ENCODE peak calls at places on chromosomes 1 and 21, in nine cellular contexts. One of them, this sample, is unnamed.

GRCh38 chr1:33519240-33519884 is 46.9 kb downstream of the ZSCAN20 start:
- DNase-seq in dorsolateral prefrontal cortex: no peak
- DNase-seq in mammary epithelial cell: no peak
- DNase-seq in heart right ventricle: no peak
- DNase-seq in kidney: no peak
- DNase-seq in ovary: no peak
- DNase-seq in epithelial cell of esophagus: peak
- DNase-seq in CD8-positive, alpha-beta T cell: no peak
- DNase-seq in transverse colon: no peak
- DNase-seq in this sample: no peak

GRCh38 chr1:111475706-111476105 is 1.9 kb downstream of the C1orf162 start:
- DNase-seq in ovary: no peak
- DNase-seq in heart right ventricle: no peak
- DNase-seq in transverse colon: no peak
- DNase-seq in dorsolateral prefrontal cortex: no peak
- DNase-seq in epithelial cell of esophagus: no peak
- DNase-seq in CD8-positive, alpha-beta T cell: no peak
- DNase-seq in kidney: no peak
- DNase-seq in mammary epithelial cell: no peak
- DNase-seq in this sample: no peak

GRCh38 chr1:209766051-209766450 is 10.2 kb downstream of the TRAF3IP3 start:
- DNase-seq in epithelial cell of esophagus: peak
- DNase-seq in mammary epithelial cell: peak
- DNase-seq in transverse colon: no peak
- DNase-seq in kidney: no peak
- DNase-seq in dorsolateral prefrontal cortex: no peak
- DNase-seq in ovary: no peak
- DNase-seq in heart right ventricle: no peak
- DNase-seq in CD8-positive, alpha-beta T cell: no peak
- DNase-seq in this sample: peak

GRCh38 chr1:199954701-199955100 is 72.8 kb upstream of the NR5A2 start:
- DNase-seq in heart right ventricle: no peak
- DNase-seq in dorsolateral prefrontal cortex: no peak
- DNase-seq in transverse colon: peak
- DNase-seq in ovary: no peak
- DNase-seq in mammary epithelial cell: no peak
- DNase-seq in kidney: no peak
- DNase-seq in epithelial cell of esophagus: no peak
- DNase-seq in CD8-positive, alpha-beta T cell: no peak
- DNase-seq in this sample: peak

GRCh38 chr1:212578043-212578442 is 30.5 kb upstream of the ATF3 start:
- DNase-seq in transverse colon: no peak
- DNase-seq in heart right ventricle: no peak
- DNase-seq in mammary epithelial cell: no peak
- DNase-seq in dorsolateral prefrontal cortex: no peak
- DNase-seq in CD8-positive, alpha-beta T cell: no peak
- DNase-seq in ovary: no peak
- DNase-seq in epithelial cell of esophagus: no peak
- DNase-seq in kidney: no peak
- DNase-seq in this sample: no peak

GRCh38 chr21:31374430-31374829 is 30.4 kb upstream of the TIAM1 start:
- DNase-seq in ovary: no peak
- DNase-seq in heart right ventricle: no peak
- DNase-seq in transverse colon: no peak
- DNase-seq in dorsolateral prefrontal cortex: no peak
- DNase-seq in kidney: no peak
- DNase-seq in epithelial cell of esophagus: no peak
- DNase-seq in CD8-positive, alpha-beta T cell: no peak
- DNase-seq in mammary epithelial cell: no peak
- DNase-seq in this sample: no peak

GRCh38 chr1:28246427-28246832 is 10.5 kb downstream of the ATP5IF1 start:
- DNase-seq in ovary: no peak
- DNase-seq in heart right ventricle: no peak
- DNase-seq in transverse colon: peak
- DNase-seq in kidney: no peak
- DNase-seq in CD8-positive, alpha-beta T cell: no peak
- DNase-seq in mammary epithelial cell: peak
- DNase-seq in epithelial cell of esophagus: peak
- DNase-seq in dorsolateral prefrontal cortex: no peak
- DNase-seq in this sample: peak

GRCh38 chr1:221284028-221284427 is 404.8 kb downstream of the HLX start:
- DNase-seq in mammary epithelial cell: peak
- DNase-seq in kidney: no peak
- DNase-seq in epithelial cell of esophagus: peak
- DNase-seq in heart right ventricle: no peak
- DNase-seq in ovary: no peak
- DNase-seq in CD8-positive, alpha-beta T cell: no peak
- DNase-seq in dorsolateral prefrontal cortex: no peak
- DNase-seq in transverse colon: no peak
- DNase-seq in this sample: peak

GRCh38 chr1:186178426-186179043 is 196.5 kb downstream of the TPR start:
- DNase-seq in heart right ventricle: no peak
- DNase-seq in epithelial cell of esophagus: peak
- DNase-seq in transverse colon: no peak
- DNase-seq in CD8-positive, alpha-beta T cell: no peak
- DNase-seq in mammary epithelial cell: peak
- DNase-seq in ovary: no peak
- DNase-seq in kidney: no peak
- DNase-seq in dorsolateral prefrontal cortex: no peak
- DNase-seq in this sample: no peak

GRCh38 chr1:115677172-115677542 is 35.4 kb downstream of the VANGL1 start:
- DNase-seq in ovary: no peak
- DNase-seq in mammary epithelial cell: peak
- DNase-seq in heart right ventricle: no peak
- DNase-seq in transverse colon: no peak
- DNase-seq in kidney: no peak
- DNase-seq in epithelial cell of esophagus: no peak
- DNase-seq in CD8-positive, alpha-beta T cell: no peak
- DNase-seq in dorsolateral prefrontal cortex: no peak
- DNase-seq in this sample: peak

GRCh38 chr1:115678141-115678540 is 36.4 kb downstream of the VANGL1 start:
- DNase-seq in mammary epithelial cell: no peak
- DNase-seq in kidney: no peak
- DNase-seq in ovary: no peak
- DNase-seq in transverse colon: no peak
- DNase-seq in dorsolateral prefrontal cortex: no peak
- DNase-seq in epithelial cell of esophagus: no peak
- DNase-seq in CD8-positive, alpha-beta T cell: no peak
- DNase-seq in heart right ventricle: no peak
- DNase-seq in this sample: no peak

GRCh38 chr1:115679141-115679611 is 37.4 kb downstream of the VANGL1 start:
- DNase-seq in epithelial cell of esophagus: peak
- DNase-seq in ovary: peak
- DNase-seq in CD8-positive, alpha-beta T cell: no peak
- DNase-seq in kidney: no peak
- DNase-seq in dorsolateral prefrontal cortex: no peak
- DNase-seq in mammary epithelial cell: peak
- DNase-seq in transverse colon: peak
- DNase-seq in heart right ventricle: peak
- DNase-seq in this sample: peak

GRCh38 chr1:115676498-115677171 is 34.9 kb downstream of the VANGL1 start:
- DNase-seq in mammary epithelial cell: peak
- DNase-seq in epithelial cell of esophagus: peak
- DNase-seq in transverse colon: no peak
- DNase-seq in ovary: no peak
- DNase-seq in heart right ventricle: no peak
- DNase-seq in dorsolateral prefrontal cortex: no peak
- DNase-seq in CD8-positive, alpha-beta T cell: no peak
- DNase-seq in kidney: no peak
- DNase-seq in this sample: no peak

GRCh38 chr1:115677570-115677969 is 35.8 kb downstream of the VANGL1 start:
- DNase-seq in dorsolateral prefrontal cortex: no peak
- DNase-seq in epithelial cell of esophagus: no peak
- DNase-seq in CD8-positive, alpha-beta T cell: no peak
- DNase-seq in transverse colon: no peak
- DNase-seq in ovary: no peak
- DNase-seq in mammary epithelial cell: no peak
- DNase-seq in heart right ventricle: no peak
- DNase-seq in kidney: no peak
- DNase-seq in this sample: no peak
- TF ChIP-seq CTCF in dorsolateral prefrontal cortex: no peak
- TF ChIP-seq CTCF in epithelial cell of esophagus: no peak
- TF ChIP-seq CTCF in CD8-positive, alpha-beta T cell: no peak
- TF ChIP-seq CTCF in transverse colon: no peak
- TF ChIP-seq CTCF in ovary: no peak
- TF ChIP-seq CTCF in mammary epithelial cell: no peak
- TF ChIP-seq CTCF in heart right ventricle: peak
- TF ChIP-seq CTCF in kidney: no peak
- TF ChIP-seq CTCF in this sample: peak

DNA sequence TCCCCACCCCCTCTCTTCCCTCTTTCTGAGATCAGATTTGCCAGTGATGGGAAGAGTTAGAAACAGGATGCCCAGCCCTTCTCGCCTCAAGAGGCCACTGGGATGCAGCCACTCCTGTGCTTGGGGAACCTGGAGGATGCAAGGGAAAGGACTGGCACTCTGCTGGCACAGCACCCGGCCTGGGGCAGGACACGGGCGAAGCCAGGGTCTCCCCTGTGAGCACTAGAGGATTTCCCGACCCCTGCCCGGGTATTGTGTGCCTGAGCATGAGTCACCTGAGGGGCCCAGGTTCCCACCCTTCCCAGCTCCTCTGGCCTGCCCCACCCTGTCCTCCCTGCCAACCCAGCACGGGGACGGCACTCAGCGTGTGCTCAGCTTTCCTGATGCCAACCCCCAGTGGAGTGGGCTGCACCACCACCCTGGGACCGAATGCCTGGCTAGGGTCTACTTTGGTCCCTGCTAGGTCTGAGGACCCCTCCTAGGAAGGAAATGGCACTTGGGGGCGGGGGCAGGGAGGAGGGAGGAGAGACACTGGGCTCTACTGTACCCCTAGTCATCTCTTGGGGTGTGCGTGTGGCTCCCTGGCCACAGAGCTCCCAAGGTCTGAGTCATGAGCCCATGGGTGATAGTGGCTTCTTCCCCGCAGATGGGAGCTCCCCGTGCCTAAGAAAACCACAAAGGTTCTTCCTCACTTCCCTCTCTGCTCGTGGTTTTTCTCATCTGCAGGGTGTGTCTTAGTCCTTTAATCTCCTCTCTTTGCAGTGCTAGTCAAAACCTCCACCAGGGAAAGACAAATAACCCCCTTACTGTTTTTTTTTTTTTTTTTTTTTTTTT is 12.4 kb downstream of the LMNA start:
- DNase-seq in mammary epithelial cell: peak
- DNase-seq in dorsolateral prefrontal cortex: no peak
- DNase-seq in transverse colon: peak
- DNase-seq in epithelial cell of esophagus: peak
- DNase-seq in CD8-positive, alpha-beta T cell: peak
- DNase-seq in heart right ventricle: no peak
- DNase-seq in ovary: peak
- DNase-seq in kidney: peak
- DNase-seq in this sample: peak
- H3K4me3 ChIP-seq in mammary epithelial cell: peak
- H3K4me3 ChIP-seq in dorsolateral prefrontal cortex: no peak
- H3K4me3 ChIP-seq in transverse colon: peak
- H3K4me3 ChIP-seq in epithelial cell of esophagus: peak
- H3K4me3 ChIP-seq in CD8-positive, alpha-beta T cell: no peak
- H3K4me3 ChIP-seq in heart right ventricle: no peak
- H3K4me3 ChIP-seq in ovary: peak
- H3K4me3 ChIP-seq in kidney: no peak
- H3K4me3 ChIP-seq in this sample: no peak

GRCh38 chr1:164671597-164672327 is 112.8 kb downstream of the PBX1 start:
- DNase-seq in heart right ventricle: no peak
- DNase-seq in epithelial cell of esophagus: peak
- DNase-seq in transverse colon: no peak
- DNase-seq in CD8-positive, alpha-beta T cell: no peak
- DNase-seq in mammary epithelial cell: no peak
- DNase-seq in ovary: no peak
- DNase-seq in dorsolateral prefrontal cortex: no peak
- DNase-seq in kidney: no peak
- DNase-seq in this sample: no peak

GRCh38 chr1:164672610-164673009 is 113.6 kb downstream of the PBX1 start:
- DNase-seq in kidney: no peak
- DNase-seq in dorsolateral prefrontal cortex: no peak
- DNase-seq in epithelial cell of esophagus: no peak
- DNase-seq in transverse colon: no peak
- DNase-seq in heart right ventricle: no peak
- DNase-seq in ovary: no peak
- DNase-seq in mammary epithelial cell: no peak
- DNase-seq in CD8-positive, alpha-beta T cell: no peak
- DNase-seq in this sample: no peak

GRCh38 chr1:164670026-164670425 is 111.0 kb downstream of the PBX1 start:
- DNase-seq in dorsolateral prefrontal cortex: no peak
- DNase-seq in ovary: no peak
- DNase-seq in transverse colon: no peak
- DNase-seq in CD8-positive, alpha-beta T cell: no peak
- DNase-seq in epithelial cell of esophagus: no peak
- DNase-seq in heart right ventricle: no peak
- DNase-seq in mammary epithelial cell: no peak
- DNase-seq in kidney: no peak
- DNase-seq in this sample: no peak

GRCh38 chr1:164675342-164675904 is 116.4 kb downstream of the PBX1 start:
- DNase-seq in kidney: no peak
- DNase-seq in CD8-positive, alpha-beta T cell: no peak
- DNase-seq in transverse colon: peak
- DNase-seq in heart right ventricle: no peak
- DNase-seq in ovary: no peak
- DNase-seq in mammary epithelial cell: peak
- DNase-seq in dorsolateral prefrontal cortex: no peak
- DNase-seq in epithelial cell of esophagus: peak
- DNase-seq in this sample: peak

GRCh38 chr1:164673584-164674214 is 114.7 kb downstream of the PBX1 start:
- DNase-seq in dorsolateral prefrontal cortex: no peak
- DNase-seq in kidney: no peak
- DNase-seq in mammary epithelial cell: no peak
- DNase-seq in CD8-positive, alpha-beta T cell: no peak
- DNase-seq in ovary: no peak
- DNase-seq in transverse colon: no peak
- DNase-seq in heart right ventricle: no peak
- DNase-seq in epithelial cell of esophagus: no peak
- DNase-seq in this sample: no peak
- TF ChIP-seq CTCF in dorsolateral prefrontal cortex: peak
- TF ChIP-seq CTCF in kidney: peak
- TF ChIP-seq CTCF in mammary epithelial cell: peak
- TF ChIP-seq CTCF in CD8-positive, alpha-beta T cell: no peak
- TF ChIP-seq CTCF in ovary: no peak
- TF ChIP-seq CTCF in transverse colon: no peak
- TF ChIP-seq CTCF in heart right ventricle: peak
- TF ChIP-seq CTCF in epithelial cell of esophagus: peak
- TF ChIP-seq CTCF in this sample: peak

DNA sequence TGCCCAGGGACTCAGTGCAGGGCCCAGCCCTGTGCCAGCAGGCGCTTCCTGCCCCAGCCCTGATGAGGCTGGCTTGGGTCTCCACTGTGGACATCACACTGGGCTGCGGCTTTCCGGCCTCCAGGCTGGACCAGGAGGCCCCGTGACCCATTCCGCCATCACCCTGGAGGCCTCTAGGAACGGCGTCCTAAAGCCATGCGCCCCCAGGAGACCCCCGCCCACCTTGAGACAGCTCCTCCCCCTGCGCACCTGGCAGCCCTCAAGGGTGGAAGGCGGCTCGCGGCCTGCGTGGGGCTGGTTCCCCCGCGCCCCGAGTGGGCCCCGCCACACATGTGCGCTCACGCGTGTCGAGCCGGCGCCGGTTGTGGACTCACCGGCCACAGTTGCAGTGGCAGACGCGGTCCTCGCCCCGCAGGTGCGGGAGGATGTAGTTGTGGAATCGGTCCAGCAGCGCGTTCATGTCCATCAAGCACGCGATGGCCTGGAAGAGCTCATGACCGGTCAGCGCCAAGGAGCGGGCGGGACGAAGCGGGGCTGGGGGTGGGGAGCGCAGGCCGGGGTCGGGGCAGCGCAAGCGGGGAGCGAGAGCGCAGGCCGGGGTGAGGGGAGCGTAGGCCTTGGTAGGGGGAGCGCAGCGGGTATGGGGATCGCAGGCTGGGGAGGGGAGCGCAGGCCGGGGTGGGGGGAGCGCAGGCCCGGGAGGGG is 962 bp downstream of the TMEM240 start:
- DNase-seq in epithelial cell of esophagus: no peak
- DNase-seq in CD8-positive, alpha-beta T cell: no peak
- DNase-seq in heart right ventricle: no peak
- DNase-seq in transverse colon: no peak
- DNase-seq in dorsolateral prefrontal cortex: no peak
- DNase-seq in ovary: peak
- DNase-seq in mammary epithelial cell: no peak
- DNase-seq in kidney: no peak
- DNase-seq in this sample: peak
- H3K4me3 ChIP-seq in epithelial cell of esophagus: no peak
- H3K4me3 ChIP-seq in CD8-positive, alpha-beta T cell: no peak
- H3K4me3 ChIP-seq in heart right ventricle: no peak
- H3K4me3 ChIP-seq in transverse colon: peak
- H3K4me3 ChIP-seq in dorsolateral prefrontal cortex: peak
- H3K4me3 ChIP-seq in ovary: peak
- H3K4me3 ChIP-seq in mammary epithelial cell: no peak
- H3K4me3 ChIP-seq in kidney: peak
- H3K4me3 ChIP-seq in this sample: peak

This sample was measured in choroid plexus epithelial cell.